ENCODE peak calls at places on chromosomes 6 and 20, in six cellular contexts. V is neural progenitor cell, Z is SJSA1, N is H9, A is right atrium auricular region, H is ascending aorta. U is an unnamed sample. For H3K9me3, the result is how much of the 10 kb centered on the place peaks cover.

GRCh38 chr6:29414588-29414987 is at the start of gene OR12D1:
- DNase-seq in V (peak), Z (no peak), N (no peak), A (no peak), H (no peak), U (no peak)

GRCh38 chr20:43409041-43409913 is 48.4 kb upstream of the SRSF6 start:
- DNase-seq in V (peak), Z (no peak), N (peak), A (no peak), H (no peak), U (peak)

GRCh38 chr6:152696543-152696942 is 1.2 kb upstream of the MYCT1 start:
- DNase-seq in V (no peak), Z (no peak), N (no peak), A (no peak), H (no peak), U (no peak)

GRCh38 chr6:130500693-130501092 is 134.9 kb downstream of the TMEM200A start:
- DNase-seq in V (no peak), Z (no peak), N (no peak), A (no peak), H (no peak), U (no peak)

GRCh38 chr6:87350516-87350915 is 5.9 kb downstream of the C6orf163 start:
- DNase-seq in V (no peak), Z (no peak), N (no peak), A (no peak), H (no peak), U (no peak)

GRCh38 chr6:43222418-43223059 is 6.7 kb downstream of the DNPH1 start:
- DNase-seq in V (no peak), Z (no peak), N (no peak), A (no peak), H (no peak), U (no peak)

GRCh38 chr6:41967312-41968287 is 26.0 kb upstream of the CCND3 start:
- DNase-seq in V (no peak), Z (no peak), N (no peak), A (no peak), H (no peak), U (peak)

GRCh38 chr6:46921731-46922130 is at the start of gene ADGRF5:
- DNase-seq in V (no peak), Z (no peak), N (no peak), A (no peak), H (no peak), U (no peak)

GRCh38 chr20:5156670-5157448 is 30.1 kb downstream of the CDS2 start:
- DNase-seq in V (no peak), Z (no peak), N (no peak), A (no peak), H (no peak), U (no peak)

GRCh38 chr6:143264996-143265734 is 185.3 kb downstream of the ADAT2 start:
- DNase-seq in V (no peak), Z (peak), N (no peak), A (no peak), H (no peak), U (no peak)

GRCh38 chr20:59657459-59658046 is 53.2 kb downstream of the PHACTR3 start:
- DNase-seq in V (no peak), Z (no peak), N (no peak), A (no peak), H (no peak), U (no peak)
- H3K9me3 ChIP-seq in V (under half), Z (under half), N (under half), A (under half), H (under half), U (under half)

DNA sequence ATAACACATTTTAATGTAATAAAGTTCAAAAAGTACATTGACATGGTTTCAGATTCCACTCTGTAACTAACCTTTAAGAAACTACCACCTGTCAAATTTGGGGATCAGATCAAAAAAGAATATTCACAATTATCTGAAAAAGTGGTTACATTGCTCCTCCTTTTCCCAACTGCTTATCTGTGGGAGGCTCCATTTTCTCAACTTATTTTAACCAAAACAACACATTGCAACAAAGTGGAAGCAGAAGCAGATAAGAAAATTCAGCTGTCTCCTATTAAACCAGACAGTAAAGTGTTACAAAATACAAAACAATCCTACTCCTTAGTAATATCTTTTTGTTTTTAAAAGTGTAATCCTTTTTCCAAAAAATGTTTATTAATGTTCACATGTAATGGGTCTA is 61.4 kb downstream of the PDSS2 start:
- DNase-seq in V (no peak), Z (no peak), N (no peak), A (no peak), H (no peak), U (no peak)
- H3K9me3 ChIP-seq in V (under half), Z (under half), N (under half), A (under half), H (under half), U (under half)

GRCh38 chr6:99608886-99609482 is 2.4 kb downstream of the PRDM13 start:
- DNase-seq in V (no peak), Z (no peak), N (no peak), A (no peak), H (no peak), U (no peak)
- H3K9me3 ChIP-seq in V (under half), Z (under half), N (under half), A (under half), H (under half), U (under half)

GRCh38 chr20:49281059-49281912 is 3.4 kb upstream of the ZNFX1 start:
- DNase-seq in V (peak), Z (no peak), N (peak), A (no peak), H (no peak), U (peak)

GRCh38 chr20:49281913-49282467 is 4.1 kb upstream of the ZNFX1 start:
- DNase-seq in V (no peak), Z (no peak), N (no peak), A (no peak), H (no peak), U (no peak)

GRCh38 chr20:49279677-49280462 is 2.0 kb upstream of the ZNFX1 start:
- DNase-seq in V (no peak), Z (no peak), N (no peak), A (no peak), H (no peak), U (no peak)

GRCh38 chr20:49278817-49279676 is 1.2 kb upstream of the ZNFX1 start:
- DNase-seq in V (peak), Z (no peak), N (no peak), A (no peak), H (no peak), U (peak)

DNA sequence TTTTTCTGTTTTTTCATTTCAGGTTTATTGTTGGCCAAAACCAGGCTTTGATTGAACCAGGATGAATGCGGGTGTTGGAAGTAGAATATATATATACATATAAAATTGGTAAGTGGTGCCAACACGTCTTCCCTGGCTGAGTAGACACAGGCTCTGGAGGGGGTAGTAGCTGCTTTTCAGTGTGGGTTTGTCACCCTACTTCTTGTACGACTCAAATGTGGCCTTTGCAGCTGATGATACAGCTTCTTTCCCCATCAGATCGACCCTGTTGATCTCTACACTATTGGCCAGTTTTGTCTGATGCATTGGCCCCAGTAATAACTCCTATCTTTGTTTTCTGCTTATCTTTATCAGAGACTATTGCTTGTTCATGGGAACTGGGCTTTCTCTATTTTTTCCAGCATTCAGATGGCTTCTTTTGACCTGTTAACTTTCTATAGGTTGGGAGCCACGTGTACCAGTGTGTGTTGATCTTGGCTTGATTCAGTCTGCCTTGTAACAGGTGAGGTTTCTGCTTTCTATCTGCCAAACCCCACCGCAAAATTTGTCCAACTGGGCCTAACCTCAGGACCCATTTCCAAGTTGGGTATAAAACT is 2.7 kb upstream of the ZNFX1 start:
- DNase-seq in V (no peak), Z (no peak), N (no peak), A (no peak), H (no peak), U (no peak)
- H3K9me3 ChIP-seq in V (under half), Z (under half), N (under half), A (under half), H (under half), U (under half)

GRCh38 chr6:2556761-2557160 is 194.0 kb downstream of the MYLK4 start:
- DNase-seq in V (no peak), Z (no peak), N (no peak), A (no peak), H (no peak), U (no peak)
- H3K9me3 ChIP-seq in V (under half), Z (under half), N (under half), A (under half), H (under half), U (under half)

DNA sequence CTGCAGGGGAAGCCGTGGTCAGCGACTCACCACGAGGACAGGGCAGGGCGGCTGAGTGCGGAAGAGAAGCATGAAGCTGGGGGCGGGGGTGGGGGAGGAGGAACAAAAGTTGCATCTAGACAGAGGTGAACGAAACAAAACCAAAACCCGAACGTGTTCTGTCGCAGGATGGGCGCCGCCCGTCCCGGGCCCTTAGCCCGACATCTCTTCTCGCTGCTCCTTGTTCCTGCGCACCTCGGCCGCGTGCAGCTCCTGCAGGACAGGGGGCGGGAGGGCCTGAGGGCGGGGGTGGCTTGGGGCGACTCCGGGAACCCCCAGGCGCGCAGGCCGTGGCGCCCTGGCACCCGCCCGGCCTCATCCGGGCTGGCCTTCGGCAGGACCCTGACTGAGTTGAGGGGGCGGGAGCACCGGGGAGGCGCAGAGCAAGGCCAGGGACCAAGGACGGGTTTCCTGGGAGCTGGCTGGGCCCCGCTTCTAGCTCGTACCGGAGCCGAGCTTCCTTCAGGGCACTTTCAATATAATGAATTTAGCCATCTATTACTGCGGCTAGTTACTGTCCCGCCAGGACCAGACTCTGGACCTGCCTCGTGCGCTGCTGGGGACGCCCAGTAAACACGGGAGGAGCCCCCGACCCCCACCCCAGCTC is 12.0 kb downstream of the STMN3 start:
- DNase-seq in V (no peak), Z (no peak), N (no peak), A (no peak), H (no peak), U (peak)
- H3K9me3 ChIP-seq in V (under half), Z (under half), N (under half), A (under half), H (under half), U (under half)

GRCh38 chr6:27471365-27472115 is 1.4 kb downstream of the ZNF184 start:
- DNase-seq in V (no peak), Z (no peak), N (no peak), A (no peak), H (no peak), U (peak)

GRCh38 chr6:27470023-27470422 is 2.9 kb downstream of the ZNF184 start:
- DNase-seq in V (no peak), Z (no peak), N (no peak), A (no peak), H (no peak), U (no peak)

GRCh38 chr6:27472182-27472616 is 706 bp downstream of the ZNF184 start:
- DNase-seq in V (peak), Z (peak), N (peak), A (peak), H (peak), U (no peak)

GRCh38 chr6:27472617-27473400 is at the start of gene ZNF184:
- DNase-seq in V (peak), Z (peak), N (peak), A (peak), H (peak), U (peak)

GRCh38 chr6:27468334-27468733 is 4.6 kb downstream of the ZNF184 start:
- DNase-seq in V (no peak), Z (no peak), N (no peak), A (no peak), H (no peak), U (no peak)
- H3K9me3 ChIP-seq in V (under half), Z (under half), N (under half), A (under half), H (under half), U (under half)

GRCh38 chr6:9875605-9876353 is 539.1 kb downstream of the TFAP2A start:
- DNase-seq in V (no peak), Z (no peak), N (no peak), A (no peak), H (no peak), U (no peak)

GRCh38 chr6:9878535-9878934 is 536.3 kb downstream of the TFAP2A start:
- DNase-seq in V (no peak), Z (no peak), N (no peak), A (no peak), H (no peak), U (no peak)
- H3K9me3 ChIP-seq in V (under half), Z (under half), N (under half), A (under half), H (under half), U (under half)

DNA sequence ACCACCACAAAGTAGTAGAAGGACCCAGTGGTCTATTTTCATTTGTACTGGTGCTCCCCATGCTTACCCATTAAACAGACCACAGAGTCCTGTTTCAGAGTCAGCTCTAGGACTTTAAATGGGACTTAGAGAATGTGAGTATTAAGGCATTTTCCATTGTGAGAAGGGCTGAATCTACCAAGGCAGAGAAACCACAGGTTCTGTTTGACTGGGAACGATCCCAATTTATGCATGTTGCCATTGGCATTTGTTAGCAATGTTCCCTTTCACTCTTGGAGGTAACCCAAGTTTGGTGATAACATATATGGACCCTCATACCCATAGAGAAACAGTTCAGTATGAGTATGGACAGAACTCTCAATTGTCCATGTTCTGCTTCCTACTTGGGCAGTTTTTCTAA is 672.8 kb downstream of the KIF16B start:
- DNase-seq in V (no peak), Z (no peak), N (no peak), A (no peak), H (no peak), U (no peak)
- H3K9me3 ChIP-seq in V (under half), Z (under half), N (under half), A (under half), H (under half), U (under half)